ENCODE peak calls at places on chromosomes 7 and 10, in five cellular contexts. Y is esophagus squamous epithelium; N is CD4-positive, alpha-beta T cell; D is IMR-90; B is B cell. S is an unnamed sample.

GRCh38 chr7:157479326-157479725 is 142.5 kb downstream of the DNAJB6 start:
- DNase-seq in Y (no peak), N (no peak), D (no peak), B (no peak), S (no peak)

GRCh38 chr7:32618987-32619386 is 123.7 kb downstream of the AVL9 start:
- DNase-seq in Y (no peak), N (no peak), D (peak), B (no peak), S (no peak)

GRCh38 chr7:99090811-99091582 is 52.9 kb downstream of the SMURF1 start:
- DNase-seq in Y (no peak), N (no peak), D (peak), B (no peak), S (no peak)

GRCh38 chr7:122616951-122617350 is 82.0 kb downstream of the RNF133 start:
- DNase-seq in Y (no peak), N (no peak), D (no peak), B (no peak), S (no peak)

GRCh38 chr7:140479062-140479738 is at the start of gene MKRN1:
- DNase-seq in Y (peak), N (peak), D (peak), B (peak), S (peak)

GRCh38 chr10:87702260-87702972 is 42.7 kb downstream of the PAPSS2 start:
- DNase-seq in Y (no peak), N (no peak), D (no peak), B (no peak), S (no peak)

GRCh38 chr10:98332623-98333269 is 64.8 kb upstream of the LOXL4 start:
- DNase-seq in Y (no peak), N (no peak), D (peak), B (no peak), S (no peak)

GRCh38 chr7:37045786-37046185 is 321.5 kb upstream of the AOAH start:
- DNase-seq in Y (no peak), N (no peak), D (no peak), B (no peak), S (no peak)

GRCh38 chr10:22479419-22479818 is 134.1 kb downstream of the SPAG6 start:
- DNase-seq in Y (no peak), N (no peak), D (no peak), B (no peak), S (no peak)

GRCh38 chr7:44801890-44802289 is 5.4 kb downstream of the PPIA start:
- DNase-seq in Y (no peak), N (no peak), D (peak), B (no peak), S (no peak)

GRCh38 chr10:114261116-114261515 is 22.1 kb downstream of the VWA2 start:
- DNase-seq in Y (no peak), N (no peak), D (peak), B (no peak), S (no peak)

GRCh38 chr7:40211291-40212003 is 76.6 kb downstream of the SUGCT start:
- DNase-seq in Y (no peak), N (no peak), D (peak), B (no peak), S (no peak)

GRCh38 chr7:107232568-107233090 is 63.8 kb downstream of the HBP1 start:
- DNase-seq in Y (no peak), N (no peak), D (peak), B (no peak), S (no peak)

GRCh38 chr7:139541600-139542307 is 18.3 kb downstream of the CLEC2L start:
- DNase-seq in Y (no peak), N (no peak), D (no peak), B (no peak), S (no peak)

GRCh38 chr7:154919324-154920222 is 83.4 kb downstream of the PAXIP1 start:
- DNase-seq in Y (no peak), N (no peak), D (no peak), B (no peak), S (no peak)

GRCh38 chr7:154915600-154915999 is 87.3 kb downstream of the PAXIP1 start:
- DNase-seq in Y (no peak), N (no peak), D (no peak), B (no peak), S (no peak)

GRCh38 chr7:154917214-154918160 is 85.4 kb downstream of the PAXIP1 start:
- DNase-seq in Y (no peak), N (no peak), D (no peak), B (no peak), S (no peak)

GRCh38 chr7:154916381-154917213 is 86.3 kb downstream of the PAXIP1 start:
- DNase-seq in Y (no peak), N (no peak), D (no peak), B (no peak), S (no peak)

GRCh38 chr7:154918741-154919140 is 84.2 kb downstream of the PAXIP1 start:
- DNase-seq in Y (no peak), N (no peak), D (no peak), B (no peak), S (no peak)
- TF ChIP-seq CTCF in Y (no peak), N (no peak), D (no peak), B (no peak), S (no peak)

GRCh38 chr10:17287151-17287550 is 59.1 kb downstream of the VIM start:
- DNase-seq in Y (no peak), N (no peak), D (no peak), B (no peak), S (no peak)

GRCh38 chr10:17292375-17292774 is 64.3 kb downstream of the VIM start:
- DNase-seq in Y (no peak), N (no peak), D (no peak), B (no peak), S (no peak)

GRCh38 chr10:17286562-17287089 is 58.6 kb downstream of the VIM start:
- DNase-seq in Y (no peak), N (no peak), D (no peak), B (no peak), S (no peak)

GRCh38 chr10:17289763-17290162 is 61.7 kb downstream of the VIM start:
- DNase-seq in Y (no peak), N (no peak), D (no peak), B (no peak), S (no peak)

DNA sequence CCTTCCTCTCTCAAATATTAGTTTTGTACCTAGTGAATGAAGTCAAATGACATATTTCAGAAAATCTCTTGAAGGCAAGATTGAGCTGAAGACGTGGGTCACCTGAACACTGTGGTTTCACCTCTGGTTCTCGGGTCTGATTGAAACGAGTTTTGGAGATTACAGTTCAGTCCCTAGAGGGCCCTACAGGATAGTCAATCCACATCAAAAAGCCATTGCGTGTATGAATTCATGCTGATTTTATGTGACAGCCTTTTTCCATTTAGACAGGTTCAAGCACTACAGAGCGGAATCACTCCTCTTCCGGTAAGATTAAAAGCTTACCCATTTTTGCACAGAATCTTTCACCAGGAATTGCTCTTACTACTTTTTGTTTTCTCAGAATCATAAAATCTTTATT is 62.2 kb downstream of the VIM start:
- DNase-seq in Y (no peak), N (no peak), D (peak), B (no peak), S (peak)
- TF ChIP-seq CTCF in Y (peak), N (peak), D (peak), B (no peak), S (peak)

GRCh38 chr7:27165089-27165654 is at the start of gene HOXA9:
- DNase-seq in Y (no peak), N (no peak), D (peak), B (peak), S (no peak)

GRCh38 chr7:27164381-27165088 is 802 bp downstream of the HOXA9 start:
- DNase-seq in Y (no peak), N (no peak), D (no peak), B (peak), S (no peak)

GRCh38 chr7:27167170-27167505 is 1.8 kb upstream of the HOXA9 start:
- DNase-seq in Y (no peak), N (no peak), D (no peak), B (no peak), S (no peak)

GRCh38 chr7:27166475-27167169 is 1.3 kb upstream of the HOXA9 start:
- DNase-seq in Y (no peak), N (no peak), D (no peak), B (no peak), S (no peak)

DNA sequence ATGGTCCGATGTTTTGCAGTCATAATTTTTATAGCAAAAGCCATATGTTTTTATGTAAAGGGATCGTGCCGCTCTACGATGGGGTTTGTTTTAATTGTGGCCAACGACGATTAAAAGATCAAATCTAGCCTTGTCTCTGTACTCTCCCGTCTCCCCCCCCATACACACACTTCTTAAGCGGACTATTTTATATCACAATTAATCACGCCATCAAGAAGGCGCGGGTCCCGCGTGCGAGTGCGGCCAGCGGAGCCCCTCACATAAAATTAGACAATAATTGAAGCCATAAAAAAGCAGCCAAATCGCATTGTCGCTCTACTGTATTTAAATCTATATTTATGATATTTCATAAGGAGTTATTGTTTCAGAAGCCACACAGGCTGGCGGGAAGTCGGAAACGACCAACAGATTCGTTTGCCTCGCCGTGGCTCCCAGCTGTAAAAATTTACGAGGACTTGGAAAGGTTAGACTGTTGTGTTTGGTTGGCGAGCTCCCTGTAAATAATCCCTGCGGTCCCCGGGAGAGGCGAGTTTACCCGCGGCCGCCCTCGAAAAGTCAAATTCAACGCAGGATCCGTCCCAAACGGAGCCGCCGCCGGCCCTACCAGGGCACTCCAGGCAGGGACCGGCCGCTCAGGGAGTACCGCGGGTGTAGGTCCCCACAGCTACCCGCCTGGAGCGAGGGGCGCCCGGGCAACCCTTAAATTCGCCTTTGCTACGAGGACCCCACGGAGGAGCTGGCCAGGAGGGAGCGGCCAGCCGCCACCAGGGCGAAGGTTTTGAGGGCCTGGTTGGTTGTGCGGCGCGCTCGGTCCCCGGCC is 528 bp upstream of the HOXA9 start:
- DNase-seq in Y (no peak), N (no peak), D (no peak), B (peak), S (no peak)
- TF ChIP-seq CTCF in Y (no peak), N (no peak), D (no peak), B (no peak), S (no peak)

GRCh38 chr7:51428226-51428887 is 111.7 kb upstream of the COBL start:
- DNase-seq in Y (no peak), N (no peak), D (no peak), B (no peak), S (peak)
- TF ChIP-seq CTCF in Y (no peak), N (no peak), D (peak), B (no peak), S (peak)

S was measured in activated CD8-positive, alpha-beta T cell treated with anti-CD3 and anti-CD28 coated beads for 36 hours.